ENCODE peak calls at places on chromosomes 16 and 17, in four cellular contexts. H is suprapubic skin; X is activated CD8-positive, alpha-beta T cell treated with anti-CD3 and anti-CD28 coated beads for 36 hours; Y is dorsolateral prefrontal cortex. M is an unnamed sample.

GRCh38 chr17:59165933-59166342 is 10.4 kb downstream of the PRR11 start:
- DNase-seq in H (no peak), X (peak), Y (no peak), M (peak)

GRCh38 chr17:72254808-72255449 is 134.1 kb downstream of the SOX9 start:
- DNase-seq in Y (no peak), X (no peak), H (no peak), M (peak)

GRCh38 chr16:30372037-30372712 is 1.9 kb upstream of the TBC1D10B start:
- DNase-seq in Y (no peak), X (no peak), H (no peak), M (no peak)

GRCh38 chr17:77810536-77810935 is 148.0 kb upstream of the TNRC6C start:
- DNase-seq in Y (no peak), H (peak), X (no peak), M (peak)

GRCh38 chr17:33137411-33137810 is 145.8 kb downstream of the SPACA3 start:
- DNase-seq in H (no peak), Y (no peak), X (no peak), M (no peak)

GRCh38 chr17:74843352-74843627 is 16.4 kb downstream of the GRIN2C start:
- DNase-seq in Y (no peak), X (no peak), H (no peak), M (no peak)

GRCh38 chr17:81414751-81415516 is 19.7 kb downstream of the BAHCC1 start:
- DNase-seq in X (no peak), H (no peak), Y (no peak), M (no peak)

GRCh38 chr17:80605326-80606066 is 60.9 kb downstream of the RPTOR start:
- DNase-seq in H (no peak), X (peak), Y (no peak), M (no peak)

GRCh38 chr17:69084911-69085310 is 24.2 kb upstream of the ABCA9 start:
- DNase-seq in H (no peak), X (peak), Y (no peak), M (peak)

GRCh38 chr16:49620158-49620867 is 235.6 kb downstream of the ZNF423 start:
- DNase-seq in Y (no peak), H (peak), X (no peak), M (no peak)

GRCh38 chr17:77572851-77573250 is 385.7 kb upstream of the TNRC6C start:
- DNase-seq in Y (no peak), H (no peak), X (no peak), M (no peak)

GRCh38 chr17:37274432-37274831 is 101.4 kb upstream of the C17orf78 start:
- DNase-seq in Y (no peak), X (no peak), H (no peak), M (no peak)

GRCh38 chr17:81733507-81734404 is 21.7 kb downstream of the SLC25A10 start:
- DNase-seq in H (peak), X (peak), Y (peak), M (peak)

GRCh38 chr16:4935231-4935855 is 1.6 kb downstream of the PPL start:
- DNase-seq in H (peak), X (no peak), Y (no peak), M (no peak)

GRCh38 chr17:65259281-65259680 is 122.1 kb downstream of the RGS9 start:
- DNase-seq in Y (no peak), H (no peak), X (no peak), M (no peak)

GRCh38 chr17:56577810-56578209 is 15.7 kb upstream of the NOG start:
- DNase-seq in Y (no peak), H (no peak), X (no peak), M (no peak)

GRCh38 chr16:27564226-27564625 is 14.3 kb downstream of the KATNIP start:
- DNase-seq in X (no peak), H (no peak), Y (no peak), M (no peak)

GRCh38 chr17:59366773-59367656 is 35.6 kb downstream of the YPEL2 start:
- DNase-seq in H (no peak), X (peak), Y (no peak), M (no peak)

GRCh38 chr16:27444015-27444414 is 42.0 kb downstream of the IL21R start:
- DNase-seq in Y (peak), X (no peak), H (no peak), M (no peak)

GRCh38 chr17:57956311-57957119 is 1.3 kb upstream of the CUEDC1 start:
- DNase-seq in X (peak), Y (no peak), H (peak), M (no peak)

GRCh38 chr17:7192271-7192937 is 13.2 kb upstream of the ASGR1 start:
- DNase-seq in X (no peak), H (no peak), Y (peak), M (peak)

GRCh38 chr17:31443386-31443785 is 51.9 kb downstream of the RAB11FIP4 start:
- DNase-seq in Y (no peak), X (no peak), H (no peak), M (no peak)

GRCh38 chr17:72588561-72588960 is 467.7 kb downstream of the SOX9 start:
- DNase-seq in X (no peak), Y (no peak), H (no peak), M (no peak)

GRCh38 chr16:78362736-78363135 is 263.3 kb downstream of the WWOX start:
- DNase-seq in Y (no peak), X (no peak), H (no peak), M (no peak)

GRCh38 chr16:85057948-85058347 is 30.4 kb downstream of the KIAA0513 start:
- DNase-seq in H (no peak), X (no peak), Y (no peak), M (no peak)

GRCh38 chr17:8672326-8672725 is 41.8 kb upstream of the MYH10 start:
- DNase-seq in X (no peak), H (no peak), Y (no peak), M (no peak)

GRCh38 chr17:76008208-76008607 is 7.6 kb downstream of the CDK3 start:
- DNase-seq in H (no peak), Y (no peak), X (no peak), M (no peak)

GRCh38 chr17:76008630-76009425 is 8.2 kb downstream of the CDK3 start:
- DNase-seq in Y (no peak), H (no peak), X (no peak), M (no peak)

GRCh38 chr17:76009447-76009846 is 8.8 kb downstream of the CDK3 start:
- DNase-seq in H (no peak), Y (no peak), X (no peak), M (no peak)

GRCh38 chr17:76011951-76012350 is 11.3 kb downstream of the CDK3 start:
- DNase-seq in H (no peak), X (no peak), Y (no peak), M (no peak)

GRCh38 chr17:76009969-76010661 is 9.5 kb downstream of the CDK3 start:
- DNase-seq in H (no peak), X (no peak), Y (no peak), M (no peak)
- TF ChIP-seq CTCF in H (no peak), X (no peak), Y (no peak), M (no peak)

GRCh38 chr17:40888321-40888720 is 3.3 kb upstream of the KRT20 start:
- DNase-seq in X (no peak), H (no peak), Y (no peak), M (no peak)

GRCh38 chr17:40883031-40883430 is 2.0 kb downstream of the KRT20 start:
- DNase-seq in H (no peak), X (no peak), Y (no peak), M (no peak)

GRCh38 chr17:40883960-40884359 is 1.1 kb downstream of the KRT20 start:
- DNase-seq in X (no peak), H (no peak), Y (no peak), M (no peak)

GRCh38 chr17:40886090-40886489 is 1.0 kb upstream of the KRT20 start:
- DNase-seq in Y (no peak), H (no peak), X (no peak), M (no peak)

GRCh38 chr17:40884708-40885512 is at the start of gene KRT20:
- DNase-seq in Y (no peak), H (no peak), X (no peak), M (no peak)
- TF ChIP-seq CTCF in Y (no peak), H (peak), X (no peak), M (peak)

DNA sequence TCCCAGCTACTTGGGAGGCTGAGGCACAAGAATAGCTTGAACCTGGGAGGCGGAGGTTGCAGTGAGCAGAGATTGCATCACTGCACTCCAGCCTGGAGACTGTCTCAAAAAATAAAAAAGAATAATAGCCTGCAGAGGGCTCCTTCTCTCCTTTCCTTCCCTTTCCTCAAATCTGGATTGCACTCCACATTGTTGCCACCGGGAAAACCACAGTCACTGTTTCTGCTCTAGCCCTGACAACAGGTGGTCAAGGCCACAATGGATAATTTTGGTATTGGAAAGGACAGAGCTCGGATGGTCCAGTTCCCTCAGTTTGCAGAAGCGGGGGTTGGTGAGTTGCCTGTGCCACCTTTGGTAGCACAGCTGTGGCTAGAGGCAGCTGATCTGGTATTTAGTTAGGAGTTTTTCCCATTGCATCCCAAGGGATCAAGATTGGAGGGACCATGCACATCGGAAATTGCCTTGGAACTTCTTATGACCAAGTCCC is 44.7 kb upstream of the PRSS54 start:
- DNase-seq in H (no peak), Y (no peak), X (no peak), M (no peak)
- TF ChIP-seq CTCF in H (no peak), Y (peak), X (no peak), M (no peak)

GRCh38 chr17:27573971-27574525 is 56.9 kb upstream of the LGALS9 start:
- DNase-seq in X (peak), Y (no peak), H (no peak), M (no peak)
- TF ChIP-seq CTCF in X (no peak), Y (no peak), H (no peak), M (no peak)

DNA sequence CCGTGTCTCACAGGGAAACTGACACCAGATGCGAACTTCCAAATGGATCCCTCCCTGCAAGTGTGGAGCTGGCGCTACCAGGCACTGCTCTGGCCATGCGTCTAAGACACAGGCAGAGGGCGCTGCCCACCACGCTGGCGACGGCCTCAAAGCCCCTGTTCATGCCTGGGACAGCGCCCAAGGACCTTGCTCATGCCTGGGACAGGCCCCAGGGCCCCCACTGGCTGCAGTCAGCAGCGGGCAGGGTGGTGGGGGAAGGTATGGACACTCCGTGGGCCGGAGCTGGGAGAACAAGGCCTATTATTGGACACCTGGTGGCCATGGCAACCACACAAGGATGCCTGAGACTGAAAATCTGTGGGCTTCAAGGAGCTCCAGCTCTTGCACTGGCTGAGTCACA is 8.8 kb downstream of the ZG16B start:
- DNase-seq in X (peak), Y (peak), H (no peak), M (peak)
- TF ChIP-seq CTCF in X (peak), Y (peak), H (peak), M (peak)

GRCh38 chr16:67666538-67667433 is at the start of the genes C16orf86 and ENKD1:
- DNase-seq in H (peak), Y (peak), X (peak), M (peak)
- TF ChIP-seq CTCF in H (no peak), Y (no peak), X (no peak), M (no peak)

GRCh38 chr16:66874079-66874775 is 6.1 kb upstream of the PDP2 start:
- DNase-seq in Y (no peak), H (no peak), X (peak), M (no peak)

GRCh38 chr16:66872524-66872923 is 7.8 kb upstream of the PDP2 start:
- DNase-seq in X (no peak), H (no peak), Y (no peak), M (no peak)

GRCh38 chr16:66873685-66874055 is 6.6 kb upstream of the PDP2 start:
- DNase-seq in Y (no peak), X (no peak), H (no peak), M (no peak)

GRCh38 chr16:66871840-66872239 is 8.5 kb upstream of the PDP2 start:
- DNase-seq in Y (no peak), H (no peak), X (no peak), M (no peak)

DNA sequence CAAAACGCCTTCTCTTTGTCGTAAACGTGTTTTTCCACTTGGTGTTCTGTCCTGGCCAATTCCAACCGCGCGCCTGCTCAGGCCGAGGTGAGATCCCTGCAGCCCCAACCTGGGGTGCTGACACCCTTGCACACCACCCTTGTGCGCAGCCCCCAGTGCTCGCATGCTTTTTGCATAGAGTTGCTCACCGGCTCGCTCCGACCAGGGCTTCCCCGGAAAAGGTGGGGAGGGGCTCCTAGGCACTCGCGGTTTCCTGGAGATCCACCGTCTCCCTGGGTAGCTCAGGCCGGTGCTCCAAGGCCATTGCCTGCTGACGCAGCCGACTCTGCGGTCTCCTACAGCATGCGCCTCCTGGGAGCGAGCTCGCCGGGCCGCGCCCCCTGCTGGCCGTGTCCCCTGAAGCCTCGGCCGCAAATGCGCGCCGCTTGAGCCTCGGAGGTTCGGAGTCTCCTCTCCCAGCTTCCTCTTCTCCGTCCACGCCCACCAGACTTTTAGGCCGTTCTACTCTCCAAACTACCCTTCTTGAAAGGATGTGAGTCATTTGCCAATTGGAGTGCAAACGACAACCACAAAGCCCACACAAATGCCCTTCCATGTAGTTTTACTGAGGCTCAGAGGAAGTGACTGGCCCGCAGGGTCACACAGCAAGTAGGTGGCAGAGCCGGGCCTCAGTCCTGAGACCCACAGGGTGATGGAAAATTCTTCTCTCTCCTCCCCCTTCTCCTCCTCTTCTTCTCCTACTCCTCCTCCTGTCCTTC is 7.2 kb upstream of the PDP2 start:
- DNase-seq in Y (peak), H (peak), X (peak), M (peak)
- TF ChIP-seq CTCF in Y (peak), H (peak), X (peak), M (peak)

GRCh38 chr16:70395345-70395901 is 43.5 kb downstream of the ST3GAL2 start:
- DNase-seq in Y (no peak), X (peak), H (no peak), M (peak)
- TF ChIP-seq CTCF in Y (peak), X (peak), H (peak), M (peak)